ENCODE peak calls at places on chromosomes 13 and 19, in nine cellular contexts. One of them, this sample, is unnamed.
A peak's percentile ranks its signal among the peaks of the same experiment; 100 is the strongest.

GRCh38 chr19:5439452-5439851 is 15.8 kb upstream of the ZNRF4 start:
- DNase-seq in IMR-90: no peak
- DNase-seq in HEK293T: no peak
- DNase-seq in nephron progenitor cell: no peak
- DNase-seq in kidney glomerular epithelial cell: no peak
- DNase-seq in breast epithelium: no peak
- DNase-seq in EL: no peak
- DNase-seq in tibial nerve: no peak
- DNase-seq in GOT3: no peak
- DNase-seq in this sample: no peak

GRCh38 chr13:114005206-114005720 is 31.4 kb upstream of the C13orf46 start:
- DNase-seq in EL: no peak
- DNase-seq in kidney glomerular epithelial cell: no peak
- DNase-seq in IMR-90: no peak
- DNase-seq in tibial nerve: no peak
- DNase-seq in GOT3: no peak
- DNase-seq in nephron progenitor cell: no peak
- DNase-seq in breast epithelium: no peak
- DNase-seq in HEK293T: no peak
- DNase-seq in this sample: no peak

GRCh38 chr19:1400281-1401137 is 833 bp downstream of the GAMT start:
- DNase-seq in nephron progenitor cell: no peak
- DNase-seq in EL: peak; percentile 42
- DNase-seq in IMR-90: no peak
- DNase-seq in tibial nerve: no peak
- DNase-seq in HEK293T: peak; percentile 32
- DNase-seq in GOT3: no peak
- DNase-seq in kidney glomerular epithelial cell: no peak
- DNase-seq in breast epithelium: no peak
- DNase-seq in this sample: peak; percentile 19

GRCh38 chr13:98755729-98756128 is 3.3 kb upstream of the SLC15A1 start:
- DNase-seq in tibial nerve: no peak
- DNase-seq in nephron progenitor cell: no peak
- DNase-seq in EL: no peak
- DNase-seq in GOT3: no peak
- DNase-seq in kidney glomerular epithelial cell: no peak
- DNase-seq in IMR-90: no peak
- DNase-seq in breast epithelium: no peak
- DNase-seq in HEK293T: no peak
- DNase-seq in this sample: no peak

GRCh38 chr19:1070576-1070930 is 3.6 kb downstream of the ARHGAP45 start:
- DNase-seq in nephron progenitor cell: no peak
- DNase-seq in breast epithelium: no peak
- DNase-seq in GOT3: no peak
- DNase-seq in kidney glomerular epithelial cell: no peak
- DNase-seq in HEK293T: no peak
- DNase-seq in tibial nerve: no peak
- DNase-seq in IMR-90: no peak
- DNase-seq in EL: no peak
- DNase-seq in this sample: no peak

GRCh38 chr19:17811103-17811502 is 10.2 kb downstream of the INSL3 start:
- DNase-seq in tibial nerve: no peak
- DNase-seq in GOT3: no peak
- DNase-seq in kidney glomerular epithelial cell: no peak
- DNase-seq in breast epithelium: no peak
- DNase-seq in EL: no peak
- DNase-seq in nephron progenitor cell: no peak
- DNase-seq in HEK293T: no peak
- DNase-seq in IMR-90: no peak
- DNase-seq in this sample: no peak

GRCh38 chr13:110574161-110574560 is 12.6 kb upstream of the RAB20 start:
- DNase-seq in tibial nerve: no peak
- DNase-seq in breast epithelium: no peak
- DNase-seq in EL: no peak
- DNase-seq in nephron progenitor cell: no peak
- DNase-seq in GOT3: no peak
- DNase-seq in HEK293T: no peak
- DNase-seq in IMR-90: no peak
- DNase-seq in kidney glomerular epithelial cell: no peak
- DNase-seq in this sample: no peak

GRCh38 chr13:112637017-112637801 is 49.3 kb upstream of the TUBGCP3 start:
- DNase-seq in nephron progenitor cell: no peak
- DNase-seq in tibial nerve: no peak
- DNase-seq in breast epithelium: no peak
- DNase-seq in kidney glomerular epithelial cell: no peak
- DNase-seq in IMR-90: no peak
- DNase-seq in HEK293T: no peak
- DNase-seq in GOT3: no peak
- DNase-seq in EL: no peak
- DNase-seq in this sample: no peak

GRCh38 chr19:662207-662961 is 630 bp downstream of the RNF126 start:
- DNase-seq in IMR-90: peak; percentile 38
- DNase-seq in breast epithelium: no peak
- DNase-seq in tibial nerve: no peak
- DNase-seq in GOT3: no peak
- DNase-seq in kidney glomerular epithelial cell: peak; percentile 36
- DNase-seq in HEK293T: peak; percentile 48
- DNase-seq in nephron progenitor cell: peak; percentile 46
- DNase-seq in EL: peak; percentile 41
- DNase-seq in this sample: peak; percentile 15

GRCh38 chr13:50521750-50522149 is 321.7 kb downstream of the DLEU7 start:
- DNase-seq in EL: no peak
- DNase-seq in IMR-90: peak; percentile 30
- DNase-seq in kidney glomerular epithelial cell: no peak
- DNase-seq in HEK293T: peak; percentile 45
- DNase-seq in tibial nerve: no peak
- DNase-seq in nephron progenitor cell: peak; percentile 27
- DNase-seq in breast epithelium: no peak
- DNase-seq in GOT3: no peak
- DNase-seq in this sample: no peak

GRCh38 chr13:50244913-50245574 is 229.8 kb downstream of the KCNRG start:
- DNase-seq in kidney glomerular epithelial cell: peak; percentile 88
- DNase-seq in nephron progenitor cell: no peak
- DNase-seq in tibial nerve: no peak
- DNase-seq in EL: peak; percentile 91
- DNase-seq in IMR-90: peak; percentile 88
- DNase-seq in breast epithelium: peak; percentile 34
- DNase-seq in HEK293T: no peak
- DNase-seq in GOT3: no peak
- DNase-seq in this sample: peak; percentile 8

GRCh38 chr13:98626298-98626940 is 49.5 kb upstream of the STK24 start:
- DNase-seq in GOT3: no peak
- DNase-seq in EL: peak; percentile 11
- DNase-seq in HEK293T: no peak
- DNase-seq in kidney glomerular epithelial cell: no peak
- DNase-seq in IMR-90: no peak
- DNase-seq in nephron progenitor cell: no peak
- DNase-seq in tibial nerve: no peak
- DNase-seq in breast epithelium: no peak
- DNase-seq in this sample: no peak

GRCh38 chr13:95756072-95756471 is 79.1 kb downstream of the DNAJC3 start:
- DNase-seq in kidney glomerular epithelial cell: no peak
- DNase-seq in GOT3: no peak
- DNase-seq in tibial nerve: no peak
- DNase-seq in breast epithelium: no peak
- DNase-seq in HEK293T: no peak
- DNase-seq in nephron progenitor cell: no peak
- DNase-seq in EL: no peak
- DNase-seq in IMR-90: peak; percentile 12
- DNase-seq in this sample: no peak

GRCh38 chr19:41321600-41322270 is 11.8 kb downstream of the CCDC97 start:
- DNase-seq in tibial nerve: no peak
- DNase-seq in nephron progenitor cell: peak; percentile 62
- DNase-seq in HEK293T: peak; percentile 59
- DNase-seq in breast epithelium: no peak
- DNase-seq in GOT3: no peak
- DNase-seq in IMR-90: peak; percentile 80
- DNase-seq in kidney glomerular epithelial cell: peak; percentile 28
- DNase-seq in EL: peak; percentile 90
- DNase-seq in this sample: no peak

GRCh38 chr19:48833977-48834376 is 2.3 kb downstream of the HSD17B14 start:
- DNase-seq in HEK293T: no peak
- DNase-seq in breast epithelium: no peak
- DNase-seq in tibial nerve: no peak
- DNase-seq in IMR-90: no peak
- DNase-seq in EL: no peak
- DNase-seq in GOT3: no peak
- DNase-seq in kidney glomerular epithelial cell: no peak
- DNase-seq in nephron progenitor cell: no peak
- DNase-seq in this sample: no peak